ENCODE peak calls at places on chromosomes 4 and X, in eight cellular contexts. Q, B, Z, E, H, A, G and T are unnamed samples.

GRCh38 chr4:166972071-166972470 is 262.2 kb downstream of the SPOCK3 start:
- DNase-seq in A (no peak), E (peak; percentile 50), Z (peak; percentile 31), Q (no peak), H (no peak), G (no peak), B (peak; percentile 0), T (peak; percentile 65)

GRCh38 chr4:1246111-1246881 is 2.6 kb downstream of the CTBP1 start:
- DNase-seq in B (no peak), G (peak; percentile 83), A (peak; percentile 75), Z (peak; percentile 29), E (peak; percentile 27), Q (no peak), H (no peak), T (no peak)

GRCh38 chr4:123353656-123354055 is 42.9 kb upstream of the SPRY1 start:
- DNase-seq in A (no peak), Q (no peak), H (no peak), B (no peak), G (no peak), E (peak; percentile 30), Z (no peak), T (no peak)

GRCh38 chr4:19187709-19188108 is 1064.0 kb upstream of the SLIT2 start:
- DNase-seq in A (no peak), Z (no peak), B (no peak), Q (no peak), H (no peak), G (no peak), E (no peak), T (no peak)

GRCh38 chr4:8225704-8226443 is 26.8 kb downstream of the SH3TC1 start:
- DNase-seq in B (no peak), Z (no peak), H (no peak), G (peak; percentile 61), E (no peak), Q (no peak), A (no peak), T (no peak)

GRCh38 chrX:49072712-49073095 is 1.1 kb downstream of the PRAF2 start:
- DNase-seq in B (no peak), Z (no peak), G (no peak), H (no peak), E (peak; percentile 31), A (no peak), Q (no peak), T (no peak)

GRCh38 chr4:132982151-132982550 is 166.9 kb upstream of the PCDH10 start:
- DNase-seq in H (no peak), A (no peak), E (no peak), G (no peak), Q (no peak), Z (no peak), B (no peak), T (no peak)

GRCh38 chr4:25180524-25181131 is 20.4 kb upstream of the SEPSECS start:
- DNase-seq in G (peak; percentile 59), A (no peak), Z (no peak), Q (no peak), E (peak; percentile 57), B (peak; percentile 61), H (peak; percentile 34), T (no peak)

GRCh38 chr4:173417833-173418232 is 18.9 kb upstream of the SCRG1 start:
- DNase-seq in E (no peak), Q (no peak), G (no peak), B (no peak), Z (no peak), H (no peak), A (no peak), T (no peak)

GRCh38 chrX:71638409-71638808 is 20.1 kb upstream of the CXCR3 start:
- DNase-seq in Q (no peak), E (no peak), B (no peak), H (no peak), G (no peak), Z (no peak), A (no peak), T (no peak)

GRCh38 chr4:53562409-53562808 is 28.9 kb downstream of the LNX1 start:
- DNase-seq in Z (no peak), E (no peak), Q (no peak), B (no peak), A (no peak), H (no peak), G (no peak), T (no peak)

GRCh38 chr4:108763981-108764380 is 1.1 kb upstream of the ETNPPL start:
- DNase-seq in E (no peak), A (no peak), H (no peak), G (no peak), Z (no peak), Q (no peak), B (no peak), T (no peak)

GRCh38 chr4:79574741-79575451 is 166.9 kb upstream of the GK2 start:
- DNase-seq in E (no peak), G (no peak), Z (no peak), B (no peak), A (no peak), Q (no peak), H (no peak), T (no peak)

GRCh38 chr4:166675411-166675810 is 558.9 kb downstream of the SPOCK3 start:
- DNase-seq in B (peak; percentile 65), H (no peak), G (no peak), E (peak; percentile 44), A (no peak), Q (no peak), Z (no peak), T (peak; percentile 75)

DNA sequence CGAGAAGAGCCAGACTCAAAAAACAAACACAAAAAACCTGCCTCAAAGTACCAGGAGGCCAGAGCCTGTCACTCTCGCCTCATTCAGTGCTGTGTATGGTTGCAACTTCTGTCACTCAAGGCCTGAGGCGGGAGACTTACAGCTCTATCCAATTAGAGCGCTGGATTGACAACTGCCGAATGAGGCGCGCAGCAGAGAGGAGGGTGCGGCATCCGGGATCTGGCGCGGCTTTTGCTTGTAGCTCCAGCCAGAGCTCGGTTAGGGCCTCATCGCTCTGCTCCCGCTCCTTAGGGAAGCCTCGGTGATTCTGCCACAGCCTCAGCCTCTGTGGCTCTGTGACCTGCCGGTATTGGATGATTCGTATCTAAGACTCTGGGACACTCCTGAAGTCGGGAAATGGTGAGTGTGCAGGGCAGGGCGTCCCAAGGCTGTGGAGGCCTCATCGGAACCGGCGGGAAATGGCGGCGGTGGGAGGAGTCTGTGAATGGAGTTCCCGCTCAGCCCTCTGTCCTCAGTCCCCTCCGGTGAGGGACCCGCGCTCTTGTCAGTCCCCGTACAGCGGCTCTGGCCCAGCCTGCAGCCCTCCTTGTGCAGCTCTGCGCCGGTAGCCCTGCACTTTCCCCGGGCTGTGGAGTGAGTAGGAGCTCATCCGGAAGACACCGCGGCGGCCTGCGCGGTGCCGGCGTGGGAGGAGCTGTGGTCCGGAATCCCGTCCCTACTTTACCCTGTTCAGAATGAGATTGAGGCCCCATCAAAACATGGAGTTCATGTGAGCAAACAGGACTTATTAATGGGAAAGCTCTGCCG is at the start of gene ZNF718:
- DNase-seq in G (peak; percentile 96), Z (peak; percentile 93), E (peak; percentile 98), H (peak; percentile 94), B (peak; percentile 98), Q (peak; percentile 94), A (peak; percentile 93), T (peak; percentile 90)
- H3K4me3 ChIP-seq in G (peak within 1 kb of the TSS; percentile 52), Z (peak within 1 kb of the TSS; percentile 88), E (peak within 1 kb of the TSS; percentile 64), H (peak within 1 kb of the TSS; percentile 89), B (peak within 1 kb of the TSS; percentile 87), Q (peak within 1 kb of the TSS; percentile 98), A (peak within 1 kb of the TSS; percentile 79), T (peak within 1 kb of the TSS; percentile 77)

GRCh38 chr4:37451646-37452045 is 207.1 kb downstream of the NWD2 start:
- DNase-seq in H (no peak), Z (no peak), Q (no peak), A (no peak), E (no peak), B (no peak), G (no peak), T (no peak)

GRCh38 chr4:37453004-37453360 is 208.4 kb downstream of the NWD2 start:
- DNase-seq in Q (peak; percentile 65), A (peak; percentile 69), H (peak; percentile 57), G (peak; percentile 83), B (peak; percentile 43), E (peak; percentile 32), Z (peak; percentile 27), T (peak; percentile 11)

GRCh38 chr4:37454263-37454800 is 209.8 kb downstream of the NWD2 start:
- DNase-seq in G (no peak), Q (no peak), Z (no peak), H (no peak), A (peak; percentile 41), E (no peak), B (no peak), T (no peak)

GRCh38 chr4:37455301-37456062 is 210.9 kb downstream of the NWD2 start:
- DNase-seq in H (no peak), B (no peak), E (no peak), A (peak; percentile 60), G (peak; percentile 61), Z (no peak), Q (no peak), T (no peak)

GRCh38 chr4:37453361-37454262 is 209.1 kb downstream of the NWD2 start:
- DNase-seq in B (peak; percentile 1), E (peak; percentile 38), A (peak; percentile 77), Z (peak; percentile 15), H (peak; percentile 47), G (peak; percentile 89), Q (peak; percentile 77), T (peak; percentile 17)
- H3K4me3 ChIP-seq in B (peak overlapping the region; percentile 47), E (peak overlapping the region; percentile 21), A (peak overlapping the region; percentile 45), Z (peak overlapping the region; percentile 39), H (peak overlapping the region; percentile 66), G (peak overlapping the region; percentile 29), Q (peak overlapping the region; percentile 31), T (peak overlapping the region; percentile 32)

GRCh38 chr4:38665846-38666490 is 2.0 kb downstream of the KLF3 start:
- DNase-seq in B (no peak), E (no peak), Q (no peak), Z (no peak), G (no peak), A (no peak), H (peak; percentile 53), T (no peak)
- H3K4me3 ChIP-seq in B (peak overlapping the region; percentile 83), E (peak overlapping the region; percentile 74), Q (peak overlapping the region; percentile 85), Z (no peak overlapping the region), G (peak overlapping the region; percentile 89), A (peak overlapping the region; percentile 79), H (peak overlapping the region; percentile 64), T (peak overlapping the region; percentile 81)

DNA sequence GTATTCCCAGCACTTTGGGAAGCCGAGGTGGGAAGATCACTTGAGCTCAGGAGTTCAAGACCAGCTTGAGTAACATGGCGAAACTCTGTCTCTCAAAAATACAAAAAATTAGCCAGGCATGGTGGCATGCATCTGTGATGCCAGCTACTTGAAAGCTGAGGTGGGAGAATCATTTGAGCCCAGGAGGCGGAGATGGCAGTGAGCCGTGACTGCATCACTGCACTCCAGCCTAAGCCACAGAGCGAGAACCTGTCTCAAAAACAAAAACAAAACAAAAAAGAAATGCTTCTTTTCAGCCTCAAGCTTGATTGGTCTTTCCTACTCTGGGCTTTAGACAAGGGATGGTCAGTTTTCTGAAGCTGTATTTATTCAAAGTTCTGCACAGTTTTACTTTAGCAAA is 15.8 kb upstream of the DHRSX start:
- DNase-seq in A (no peak), G (no peak), H (no peak), B (no peak), Q (no peak), E (no peak), Z (peak; percentile 51), T (no peak)
- H3K4me3 ChIP-seq in A (no peak overlapping the region), G (no peak overlapping the region), H (no peak overlapping the region), B (no peak overlapping the region), Q (no peak overlapping the region), E (no peak overlapping the region), Z (peak overlapping the region; percentile 13), T (no peak overlapping the region)